ENCODE peak calls at places on chromosomes 3 and 15, in seven cellular contexts. G is hypothalamus; B is head of caudate nucleus; T is RWPE2; V is stimulated activated CD4-positive, alpha-beta T cell treated with anti-CD3 and anti-CD28 coated beads, Interleukin-4, amount 100 ng/mL, for 1 hour; O is stimulated activated CD8-positive, alpha-beta memory T cell treated with anti-CD3 and anti-CD28 coated beads, Interleukin-7, amount 100 ng/mL, for 4 hours; R is substantia nigra. I is an unnamed sample.

GRCh38 chr15:66733976-66734375 is 31.9 kb downstream of the SMAD6 start:
- DNase-seq in G (no peak), B (peak), T (no peak), V (no peak), O (no peak), R (peak), I (no peak)

GRCh38 chr3:106589306-106589942 is 720.6 kb upstream of the CBLB start:
- DNase-seq in G (no peak), B (no peak), T (no peak), V (no peak), O (no peak), R (no peak), I (no peak)

GRCh38 chr15:65663521-65663920 is 41.8 kb downstream of the SLC24A1 start:
- DNase-seq in G (no peak), B (no peak), T (no peak), V (no peak), O (no peak), R (no peak), I (no peak)

GRCh38 chr15:32872606-32873291 is 154.9 kb downstream of the GREM1 start:
- DNase-seq in G (no peak), B (no peak), T (no peak), V (no peak), O (no peak), R (no peak), I (peak)

GRCh38 chr3:101677436-101678286 is 729 bp upstream of the ZBTB11 start:
- DNase-seq in G (no peak), B (no peak), T (peak), V (no peak), O (no peak), R (no peak), I (peak)

GRCh38 chr3:156307704-156308103 is 187.3 kb downstream of the KCNAB1 start:
- DNase-seq in G (no peak), B (no peak), T (no peak), V (no peak), O (no peak), R (no peak), I (no peak)

GRCh38 chr15:51371271-51371670 is 29.8 kb downstream of the GLDN start:
- DNase-seq in G (no peak), B (no peak), T (no peak), V (no peak), O (no peak), R (no peak), I (no peak)

GRCh38 chr3:51389423-51390183 is 1.5 kb upstream of the RBM15B start:
- DNase-seq in G (no peak), B (peak), T (no peak), V (peak), O (peak), R (peak), I (peak)

GRCh38 chr3:187066228-187066995 is 72.9 kb downstream of the RPL39L start:
- DNase-seq in G (no peak), B (no peak), T (no peak), V (peak), O (peak), R (no peak), I (peak)

GRCh38 chr15:62344806-62345539 is 179.9 kb upstream of the C2CD4B start:
- DNase-seq in G (no peak), B (peak), T (peak), V (peak), O (peak), R (no peak), I (peak)

GRCh38 chr3:73563896-73564582 is 60.7 kb downstream of the PDZRN3 start:
- DNase-seq in G (no peak), B (no peak), T (no peak), V (no peak), O (no peak), R (no peak), I (no peak)

GRCh38 chr3:71423151-71423906 is 160.2 kb downstream of the FOXP1 start:
- DNase-seq in G (no peak), B (no peak), T (peak), V (no peak), O (no peak), R (no peak), I (peak)

GRCh38 chr3:69948246-69948862 is 51.2 kb upstream of the SAMMSON start:
- DNase-seq in G (no peak), B (no peak), T (no peak), V (no peak), O (no peak), R (peak), I (peak)

GRCh38 chr15:73052679-73053397 is 575 bp downstream of the NEO1 start:
- DNase-seq in G (peak), B (peak), T (peak), V (peak), O (peak), R (peak), I (peak)

GRCh38 chr15:67085818-67086649 is 20.6 kb downstream of the SMAD3 start:
- DNase-seq in G (no peak), B (no peak), T (no peak), V (no peak), O (no peak), R (no peak), I (no peak)

GRCh38 chr15:25719101-25719985 is 143.8 kb downstream of the ATP10A start:
- DNase-seq in G (no peak), B (no peak), T (peak), V (no peak), O (no peak), R (no peak), I (no peak)

GRCh38 chr3:138125548-138126221 is 6.5 kb downstream of the A4GNT start:
- DNase-seq in G (no peak), B (no peak), T (no peak), V (no peak), O (no peak), R (no peak), I (no peak)

GRCh38 chr3:115323380-115323779 is 176.3 kb upstream of the ZBTB20 start:
- DNase-seq in G (no peak), B (no peak), T (no peak), V (no peak), O (no peak), R (no peak), I (no peak)

GRCh38 chr3:28924744-28925360 is 356.0 kb upstream of the RBMS3 start:
- DNase-seq in G (no peak), B (no peak), T (no peak), V (no peak), O (no peak), R (no peak), I (no peak)

GRCh38 chr3:103052236-103052830 is 617.5 kb downstream of the ZPLD1 start:
- DNase-seq in G (no peak), B (peak), T (no peak), V (no peak), O (no peak), R (peak), I (peak)

GRCh38 chr3:36695769-36696137 is 68.6 kb downstream of the DCLK3 start:
- DNase-seq in G (no peak), B (no peak), T (no peak), V (no peak), O (no peak), R (no peak), I (no peak)

GRCh38 chr3:189954733-189955665 is 165.7 kb downstream of the P3H2 start:
- DNase-seq in G (no peak), B (no peak), T (no peak), V (no peak), O (no peak), R (no peak), I (no peak)

GRCh38 chr15:79977431-79977940 is 6.5 kb upstream of the BCL2A1 start:
- DNase-seq in G (no peak), B (peak), T (no peak), V (no peak), O (no peak), R (peak), I (no peak)

I was measured in hepatocyte.